ENCODE peak calls at places on chromosome 2, in nine cellular contexts. Q, E, O, A, D, S, U, K and F are unnamed samples.

GRCh38 chr2:237180225-237180624 is 94.5 kb downstream of the COPS8 start:
- DNase-seq in Q (no peak), E (no peak), O (no peak), A (no peak), D (peak; percentile 70), S (no peak), U (no peak), K (no peak), F (no peak)

GRCh38 chr2:158071018-158071417 is 30.7 kb upstream of the UPP2 start:
- DNase-seq in Q (no peak), E (no peak), O (no peak), A (no peak), D (no peak), S (no peak), U (no peak), K (no peak), F (no peak)

GRCh38 chr2:5690718-5691658 is 1.2 kb upstream of the SOX11 start:
- DNase-seq in Q (no peak), E (peak; percentile 80), O (no peak), A (no peak), D (peak; percentile 20), S (no peak), U (no peak), K (no peak), F (no peak)

GRCh38 chr2:122029456-122029855 is 274.0 kb downstream of the TSN start:
- DNase-seq in Q (no peak), E (no peak), O (no peak), A (no peak), D (no peak), S (no peak), U (no peak), K (no peak), F (no peak)

GRCh38 chr2:1588051-1588993 is 156.0 kb downstream of the PXDN start:
- DNase-seq in Q (no peak), E (no peak), O (no peak), A (peak; percentile 33), D (no peak), S (no peak), U (no peak), K (no peak), F (no peak)

GRCh38 chr2:205758051-205758450 is 75.8 kb downstream of the NRP2 start:
- DNase-seq in Q (no peak), E (no peak), O (no peak), A (no peak), D (peak; percentile 87), S (no peak), U (no peak), K (peak; percentile 73), F (no peak)

GRCh38 chr2:15313657-15314056 is 247.5 kb downstream of the NBAS start:
- DNase-seq in Q (no peak), E (no peak), O (no peak), A (no peak), D (peak; percentile 32), S (no peak), U (no peak), K (no peak), F (no peak)

GRCh38 chr2:127706215-127706990 is 5.1 kb downstream of the SFT2D3 start:
- DNase-seq in Q (no peak), E (no peak), O (no peak), A (no peak), D (no peak), S (no peak), U (no peak), K (no peak), F (no peak)

GRCh38 chr2:39234754-39235153 is 9.0 kb downstream of the CDKL4 start:
- DNase-seq in Q (no peak), E (no peak), O (no peak), A (no peak), D (peak; percentile 36), S (no peak), U (no peak), K (no peak), F (peak; percentile 39)

GRCh38 chr2:147173186-147173575 is 671.6 kb upstream of the ACVR2A start:
- DNase-seq in Q (no peak), E (no peak), O (no peak), A (no peak), D (peak; percentile 73), S (no peak), U (no peak), K (no peak), F (no peak)

GRCh38 chr2:180048256-180048655 is 41.2 kb upstream of the CWC22 start:
- DNase-seq in Q (no peak), E (no peak), O (no peak), A (no peak), D (peak; percentile 69), S (no peak), U (no peak), K (no peak), F (no peak)

GRCh38 chr2:102891261-102891660 is 129.4 kb downstream of the TMEM182 start:
- DNase-seq in Q (no peak), E (no peak), O (no peak), A (no peak), D (peak; percentile 1), S (no peak), U (no peak), K (no peak), F (peak; percentile 27)

GRCh38 chr2:16584094-16584493 is 81.5 kb downstream of the CYRIA start:
- DNase-seq in Q (no peak), E (no peak), O (no peak), A (no peak), D (no peak), S (no peak), U (no peak), K (no peak), F (no peak)

GRCh38 chr2:88016086-88016947 is at the start of gene RNU2-63P:
- DNase-seq in Q (peak; percentile 82), E (peak; percentile 82), O (peak; percentile 94), A (peak; percentile 76), D (peak; percentile 93), S (peak; percentile 59), U (peak; percentile 85), K (peak; percentile 86), F (peak; percentile 84)

GRCh38 chr2:124978597-124978996 is 953.5 kb downstream of the CNTNAP5 start:
- DNase-seq in Q (no peak), E (no peak), O (no peak), A (no peak), D (peak; percentile 2), S (no peak), U (no peak), K (no peak), F (no peak)

GRCh38 chr2:67159929-67160328 is 237.2 kb upstream of the ETAA1 start:
- DNase-seq in Q (no peak), E (no peak), O (no peak), A (no peak), D (no peak), S (no peak), U (no peak), K (peak; percentile 93), F (no peak)

GRCh38 chr2:64349143-64349530 is 104.8 kb upstream of the LGALSL start:
- DNase-seq in Q (no peak), E (no peak), O (no peak), A (no peak), D (no peak), S (no peak), U (no peak), K (no peak), F (no peak)

GRCh38 chr2:148725569-148725968 is 81.0 kb downstream of the EPC2 start:
- DNase-seq in Q (no peak), E (no peak), O (no peak), A (no peak), D (no peak), S (no peak), U (no peak), K (no peak), F (no peak)

GRCh38 chr2:126994340-126994777 is 95.7 kb downstream of the TEX51 start:
- DNase-seq in Q (no peak), E (no peak), O (no peak), A (no peak), D (no peak), S (no peak), U (no peak), K (no peak), F (no peak)

DNA sequence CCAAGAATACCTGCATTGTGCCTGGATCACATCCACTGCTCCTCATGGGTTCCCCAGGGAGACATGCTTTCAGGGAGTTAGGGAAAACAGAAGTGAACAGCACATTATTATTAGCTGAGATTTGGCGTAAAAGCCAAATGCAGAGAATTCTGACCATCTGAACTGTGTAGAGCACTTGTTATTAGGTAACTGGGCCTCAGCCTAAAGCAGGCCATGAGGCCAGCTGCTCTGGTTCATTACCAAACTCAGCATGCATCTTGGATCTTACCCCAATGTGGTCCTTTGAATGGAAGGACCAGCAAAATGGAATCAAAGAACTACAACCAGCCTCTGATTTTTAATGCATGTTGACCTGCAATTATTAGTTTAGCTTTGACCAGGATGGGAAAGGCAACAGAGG is 322.3 kb downstream of the KCNS3 start:
- DNase-seq in Q (no peak), E (no peak), O (no peak), A (no peak), D (no peak), S (no peak), U (no peak), K (no peak), F (no peak)
- H3K27ac ChIP-seq in Q (no peak overlapping the region), E (no peak overlapping the region), O (no peak overlapping the region), A (no peak overlapping the region), D (no peak overlapping the region), S (no peak overlapping the region), U (no peak overlapping the region), K (no peak overlapping the region), F (no peak overlapping the region)

DNA sequence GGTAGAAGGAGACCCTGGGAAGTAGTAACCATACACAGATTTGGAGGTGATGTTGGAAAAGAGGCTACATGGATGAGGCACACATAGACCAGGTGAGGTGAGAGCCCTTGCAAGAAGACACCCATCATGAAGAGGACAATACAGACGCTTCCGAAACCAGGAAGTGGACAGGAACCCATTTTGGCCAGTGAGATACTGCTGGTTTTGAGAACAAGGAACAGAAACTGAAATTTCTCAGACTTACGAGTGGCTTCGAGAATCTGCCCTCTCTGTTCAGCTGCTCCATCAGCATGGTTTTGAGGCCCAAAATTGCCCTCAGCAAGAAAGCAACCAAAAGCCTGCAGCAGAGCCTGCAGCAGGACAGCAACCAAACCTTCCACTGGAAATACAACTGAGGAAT is 479.1 kb upstream of the NRXN1 start:
- DNase-seq in Q (no peak), E (no peak), O (no peak), A (no peak), D (no peak), S (no peak), U (no peak), K (no peak), F (no peak)
- H3K27ac ChIP-seq in Q (no peak overlapping the region), E (no peak overlapping the region), O (no peak overlapping the region), A (no peak overlapping the region), D (no peak overlapping the region), S (no peak overlapping the region), U (no peak overlapping the region), K (no peak overlapping the region), F (no peak overlapping the region)

GRCh38 chr2:8541636-8542035 is 140.2 kb upstream of the ID2 start:
- DNase-seq in Q (no peak), E (no peak), O (no peak), A (no peak), D (no peak), S (no peak), U (no peak), K (no peak), F (no peak)
- H3K27ac ChIP-seq in Q (no peak overlapping the region), E (no peak overlapping the region), O (no peak overlapping the region), A (no peak overlapping the region), D (no peak overlapping the region), S (no peak overlapping the region), U (peak overlapping the region; percentile 69), K (no peak overlapping the region), F (no peak overlapping the region)

DNA sequence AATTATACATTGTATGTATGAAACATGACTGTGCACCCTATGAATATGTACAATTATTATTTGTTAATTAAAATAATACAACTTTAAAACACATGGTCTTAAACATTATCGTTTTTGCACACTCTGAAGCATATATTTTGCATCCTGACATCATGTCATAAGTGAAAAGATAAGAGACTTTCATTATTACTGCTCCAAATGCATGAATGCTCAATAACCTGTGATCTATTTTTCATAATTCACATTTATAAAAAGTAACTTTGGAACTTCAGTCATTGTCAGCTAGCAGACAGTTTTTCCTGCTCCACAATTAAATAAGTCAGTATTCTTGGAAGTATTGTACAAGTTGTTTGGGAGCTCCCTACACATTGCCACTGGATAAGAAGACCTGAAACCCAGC is 1.3 kb upstream of the ITPRIPL1 start:
- DNase-seq in Q (no peak), E (no peak), O (no peak), A (no peak), D (no peak), S (no peak), U (no peak), K (no peak), F (no peak)
- H3K27ac ChIP-seq in Q (no peak overlapping the region), E (no peak overlapping the region), O (no peak overlapping the region), A (no peak overlapping the region), D (no peak overlapping the region), S (no peak overlapping the region), U (no peak overlapping the region), K (no peak overlapping the region), F (no peak overlapping the region)